ENCODE peak calls at places on chromosomes 12 and 14, in four cellular contexts. One of them, this sample, is unnamed. For H3K4me1, the result is how much of the 10 kb centered on the place peaks cover.

GRCh38 chr12:62581288-62582064 is 114.8 kb downstream of the MON2 start:
- DNase-seq in ovary: no peak
- DNase-seq in heart left ventricle: peak
- DNase-seq in mammary epithelial cell: peak
- DNase-seq in this sample: no peak

GRCh38 chr12:133206390-133206789 is 25.1 kb downstream of the ZNF268 start:
- DNase-seq in heart left ventricle: no peak
- DNase-seq in ovary: no peak
- DNase-seq in mammary epithelial cell: no peak
- DNase-seq in this sample: no peak

GRCh38 chr12:120093592-120094355 is 22.8 kb downstream of the RAB35 start:
- DNase-seq in mammary epithelial cell: no peak
- DNase-seq in ovary: no peak
- DNase-seq in heart left ventricle: no peak
- DNase-seq in this sample: peak

GRCh38 chr12:128928361-128928760 is 75.1 kb downstream of the GLT1D1 start:
- DNase-seq in ovary: no peak
- DNase-seq in heart left ventricle: no peak
- DNase-seq in mammary epithelial cell: no peak
- DNase-seq in this sample: no peak

GRCh38 chr14:28468191-28469151 is 298.1 kb upstream of the FOXG1 start:
- DNase-seq in mammary epithelial cell: peak
- DNase-seq in ovary: no peak
- DNase-seq in heart left ventricle: no peak
- DNase-seq in this sample: no peak

GRCh38 chr12:1908758-1909157 is 9.7 kb downstream of the CACNA2D4 start:
- DNase-seq in mammary epithelial cell: no peak
- DNase-seq in ovary: no peak
- DNase-seq in heart left ventricle: no peak
- DNase-seq in this sample: no peak

GRCh38 chr14:24307575-24308341 is at the start of gene CIDEB:
- DNase-seq in mammary epithelial cell: no peak
- DNase-seq in ovary: peak
- DNase-seq in heart left ventricle: no peak
- DNase-seq in this sample: no peak

GRCh38 chr12:111766608-111767361 is at the start of gene ALDH2:
- DNase-seq in ovary: peak
- DNase-seq in heart left ventricle: peak
- DNase-seq in mammary epithelial cell: no peak
- DNase-seq in this sample: peak

GRCh38 chr12:59620326-59620725 is 24.5 kb downstream of the SLC16A7 start:
- DNase-seq in heart left ventricle: no peak
- DNase-seq in ovary: no peak
- DNase-seq in mammary epithelial cell: no peak
- DNase-seq in this sample: no peak

GRCh38 chr14:106841701-106842100 is 1315.3 kb downstream of the TMEM121 start:
- DNase-seq in mammary epithelial cell: peak
- DNase-seq in ovary: no peak
- DNase-seq in heart left ventricle: no peak
- DNase-seq in this sample: no peak

GRCh38 chr14:100317897-100318808 is 5.0 kb upstream of the SLC25A47 start:
- DNase-seq in mammary epithelial cell: no peak
- DNase-seq in heart left ventricle: peak
- DNase-seq in ovary: peak
- DNase-seq in this sample: peak

GRCh38 chr12:26848156-26848825 is 15.3 kb upstream of the ITPR2 start:
- DNase-seq in ovary: no peak
- DNase-seq in mammary epithelial cell: peak
- DNase-seq in heart left ventricle: no peak
- DNase-seq in this sample: no peak

GRCh38 chr12:6093764-6094163 is 30.7 kb downstream of the VWF start:
- DNase-seq in heart left ventricle: no peak
- DNase-seq in mammary epithelial cell: no peak
- DNase-seq in ovary: no peak
- DNase-seq in this sample: no peak

GRCh38 chr12:10959777-10960176 is 20.7 kb upstream of the TAS2R14 start:
- DNase-seq in mammary epithelial cell: no peak
- DNase-seq in ovary: no peak
- DNase-seq in heart left ventricle: no peak
- DNase-seq in this sample: no peak

GRCh38 chr12:80977356-80977755 is 39.6 kb upstream of the LIN7A start:
- DNase-seq in heart left ventricle: no peak
- DNase-seq in mammary epithelial cell: peak
- DNase-seq in ovary: no peak
- DNase-seq in this sample: no peak

GRCh38 chr14:59398841-59399240 is 66.3 kb downstream of the GPR135 start:
- DNase-seq in heart left ventricle: no peak
- DNase-seq in ovary: no peak
- DNase-seq in mammary epithelial cell: no peak
- DNase-seq in this sample: no peak

GRCh38 chr14:53951661-53952265 is 4.9 kb downstream of the BMP4 start:
- DNase-seq in ovary: peak
- DNase-seq in heart left ventricle: no peak
- DNase-seq in mammary epithelial cell: no peak
- DNase-seq in this sample: peak

GRCh38 chr12:121388421-121388981 is 11.4 kb upstream of the RNF34 start:
- DNase-seq in heart left ventricle: no peak
- DNase-seq in ovary: no peak
- DNase-seq in mammary epithelial cell: peak
- DNase-seq in this sample: no peak

GRCh38 chr12:116838395-116838794 is 42.8 kb downstream of the HRK start:
- DNase-seq in heart left ventricle: no peak
- DNase-seq in mammary epithelial cell: no peak
- DNase-seq in ovary: no peak
- DNase-seq in this sample: no peak

GRCh38 chr12:63982787-63983186 is 138.3 kb downstream of the SRGAP1 start:
- DNase-seq in ovary: no peak
- DNase-seq in mammary epithelial cell: no peak
- DNase-seq in heart left ventricle: no peak
- DNase-seq in this sample: no peak

GRCh38 chr12:5276327-5276880 is 155.5 kb upstream of the NTF3 start:
- DNase-seq in mammary epithelial cell: peak
- DNase-seq in heart left ventricle: no peak
- DNase-seq in ovary: no peak
- DNase-seq in this sample: no peak

GRCh38 chr12:90836689-90837088 is 118.3 kb downstream of the CCER1 start:
- DNase-seq in ovary: no peak
- DNase-seq in heart left ventricle: peak
- DNase-seq in mammary epithelial cell: no peak
- DNase-seq in this sample: no peak

GRCh38 chr12:130286041-130286440 is 51.6 kb upstream of the PIWIL1 start:
- DNase-seq in mammary epithelial cell: no peak
- DNase-seq in ovary: no peak
- DNase-seq in heart left ventricle: no peak
- DNase-seq in this sample: no peak

GRCh38 chr14:79491161-79491560 is 720.1 kb downstream of the DIO2 start:
- DNase-seq in ovary: no peak
- DNase-seq in mammary epithelial cell: no peak
- DNase-seq in heart left ventricle: no peak
- DNase-seq in this sample: no peak

GRCh38 chr12:107650977-107651376 is 34.6 kb upstream of the PWP1 start:
- DNase-seq in ovary: no peak
- DNase-seq in heart left ventricle: no peak
- DNase-seq in mammary epithelial cell: no peak
- DNase-seq in this sample: no peak

GRCh38 chr14:104797112-104798044 is 1.8 kb upstream of the AKT1 start:
- DNase-seq in mammary epithelial cell: no peak
- DNase-seq in ovary: no peak
- DNase-seq in heart left ventricle: peak
- DNase-seq in this sample: no peak

GRCh38 chr12:107660230-107660629 is 25.4 kb upstream of the PWP1 start:
- DNase-seq in heart left ventricle: no peak
- DNase-seq in ovary: no peak
- DNase-seq in mammary epithelial cell: no peak
- DNase-seq in this sample: no peak

GRCh38 chr12:10031318-10031717 is 836 bp downstream of the CLEC9A start:
- DNase-seq in heart left ventricle: no peak
- DNase-seq in ovary: no peak
- DNase-seq in mammary epithelial cell: no peak
- DNase-seq in this sample: no peak

GRCh38 chr12:29691146-29691854 is 92.4 kb downstream of the TMTC1 start:
- DNase-seq in ovary: no peak
- DNase-seq in heart left ventricle: no peak
- DNase-seq in mammary epithelial cell: peak
- DNase-seq in this sample: no peak

GRCh38 chr14:104818714-104819161 is 17.8 kb downstream of the ZBTB42 start:
- DNase-seq in mammary epithelial cell: no peak
- DNase-seq in heart left ventricle: peak
- DNase-seq in ovary: peak
- DNase-seq in this sample: no peak

GRCh38 chr12:51895378-51896135 is 7.7 kb downstream of the ANKRD33 start:
- DNase-seq in mammary epithelial cell: no peak
- DNase-seq in heart left ventricle: no peak
- DNase-seq in ovary: no peak
- DNase-seq in this sample: no peak

GRCh38 chr12:3882896-3883564 is 9.8 kb upstream of the PARP11 start:
- DNase-seq in ovary: no peak
- DNase-seq in heart left ventricle: no peak
- DNase-seq in mammary epithelial cell: peak
- DNase-seq in this sample: no peak

GRCh38 chr12:129696952-129697351 is 206.9 kb downstream of the TMEM132D start:
- DNase-seq in mammary epithelial cell: no peak
- DNase-seq in ovary: no peak
- DNase-seq in heart left ventricle: no peak
- DNase-seq in this sample: no peak

GRCh38 chr12:91818236-91819131 is 327.2 kb downstream of the BTG1 start:
- DNase-seq in heart left ventricle: no peak
- DNase-seq in mammary epithelial cell: peak
- DNase-seq in ovary: no peak
- DNase-seq in this sample: no peak

GRCh38 chr12:116265361-116266128 is 11.9 kb downstream of the MED13L start:
- DNase-seq in ovary: no peak
- DNase-seq in heart left ventricle: no peak
- DNase-seq in mammary epithelial cell: no peak
- DNase-seq in this sample: no peak

GRCh38 chr14:104115691-104116543 is 22.5 kb upstream of the KIF26A start:
- DNase-seq in heart left ventricle: no peak
- DNase-seq in ovary: peak
- DNase-seq in mammary epithelial cell: no peak
- DNase-seq in this sample: peak

GRCh38 chr12:75690556-75690955 is 179.1 kb upstream of the KRR1 start:
- DNase-seq in ovary: no peak
- DNase-seq in heart left ventricle: no peak
- DNase-seq in mammary epithelial cell: peak
- DNase-seq in this sample: no peak

GRCh38 chr12:109387425-109388166 is 39.9 kb downstream of the MYO1H start:
- DNase-seq in mammary epithelial cell: peak
- DNase-seq in heart left ventricle: no peak
- DNase-seq in ovary: no peak
- DNase-seq in this sample: no peak

DNA sequence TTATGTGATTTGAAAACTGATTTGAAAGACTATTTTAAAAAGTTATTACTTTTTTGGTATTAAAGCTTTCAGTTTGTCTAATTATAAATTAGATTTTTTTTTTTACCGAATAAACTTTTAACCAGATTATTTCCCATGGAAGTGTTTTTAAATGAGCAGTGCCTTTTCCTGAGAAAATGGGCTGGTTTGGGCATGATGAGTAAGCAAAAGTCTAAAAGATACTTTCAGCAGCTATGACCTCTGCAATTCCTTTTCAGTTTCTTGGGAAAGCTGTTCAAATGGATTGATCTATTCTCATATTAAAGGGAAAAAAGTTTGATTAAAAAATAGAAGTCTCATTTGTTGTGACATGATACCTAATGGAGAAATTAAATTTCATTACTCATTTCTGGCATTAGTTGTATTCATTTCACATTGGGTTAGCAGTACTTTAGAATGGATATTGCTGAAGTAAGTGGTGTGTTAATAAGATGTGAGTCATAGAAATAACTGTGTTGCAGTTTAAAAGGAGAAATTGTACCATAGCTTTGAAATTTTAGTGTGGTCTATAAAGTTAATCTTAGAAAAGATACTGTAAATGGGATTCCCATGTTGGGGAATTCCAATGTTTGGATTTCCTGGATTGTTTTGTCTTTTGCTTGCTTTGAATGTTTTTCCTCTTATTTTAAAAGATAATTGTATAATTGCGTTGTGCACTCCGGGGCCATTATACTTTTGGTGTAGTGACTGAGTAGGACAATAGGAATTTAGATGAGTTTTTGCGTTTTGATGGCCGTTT is 21.0 kb downstream of the KTN1 start:
- DNase-seq in mammary epithelial cell: peak
- DNase-seq in heart left ventricle: no peak
- DNase-seq in ovary: no peak
- DNase-seq in this sample: no peak
- H3K4me1 ChIP-seq in mammary epithelial cell: under half
- H3K4me1 ChIP-seq in heart left ventricle: under half
- H3K4me1 ChIP-seq in ovary: under half
- H3K4me1 ChIP-seq in this sample: under half

DNA sequence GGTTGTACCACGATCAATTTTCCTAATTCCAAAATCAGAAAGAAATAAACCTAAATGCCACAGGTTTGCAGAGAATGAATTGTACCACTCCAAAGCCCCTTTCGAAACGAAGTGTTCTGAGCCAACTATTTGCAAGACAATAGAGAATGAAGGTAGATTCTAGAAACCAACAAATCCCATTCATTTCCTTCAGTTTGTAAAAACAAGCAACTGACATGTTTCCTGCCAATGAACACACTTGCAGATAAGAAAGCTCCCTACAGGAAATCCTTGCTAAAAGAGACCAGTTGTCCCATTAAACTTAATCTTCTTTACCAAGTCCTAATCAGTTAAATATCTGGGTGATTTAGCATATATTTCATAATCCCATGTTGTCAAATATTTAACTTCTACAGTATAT is 198.4 kb upstream of the FOXN3 start:
- DNase-seq in mammary epithelial cell: no peak
- DNase-seq in ovary: no peak
- DNase-seq in heart left ventricle: no peak
- DNase-seq in this sample: no peak
- H3K4me1 ChIP-seq in mammary epithelial cell: under half
- H3K4me1 ChIP-seq in ovary: under half
- H3K4me1 ChIP-seq in heart left ventricle: under half
- H3K4me1 ChIP-seq in this sample: under half

GRCh38 chr14:55105991-55106390 is 23.1 kb upstream of the LGALS3 start:
- DNase-seq in mammary epithelial cell: no peak
- DNase-seq in ovary: no peak
- DNase-seq in heart left ventricle: no peak
- DNase-seq in this sample: no peak
- H3K4me1 ChIP-seq in mammary epithelial cell: under half
- H3K4me1 ChIP-seq in ovary: under half
- H3K4me1 ChIP-seq in heart left ventricle: under half
- H3K4me1 ChIP-seq in this sample: under half

GRCh38 chr14:76950043-76951020 is 78.2 kb downstream of the IRF2BPL start:
- DNase-seq in ovary: no peak
- DNase-seq in mammary epithelial cell: no peak
- DNase-seq in heart left ventricle: no peak
- DNase-seq in this sample: no peak

GRCh38 chr14:76948976-76949375 is 79.5 kb downstream of the IRF2BPL start:
- DNase-seq in ovary: no peak
- DNase-seq in mammary epithelial cell: no peak
- DNase-seq in heart left ventricle: no peak
- DNase-seq in this sample: no peak

GRCh38 chr14:76953196-76953945 is 75.1 kb downstream of the IRF2BPL start:
- DNase-seq in heart left ventricle: peak
- DNase-seq in mammary epithelial cell: peak
- DNase-seq in ovary: peak
- DNase-seq in this sample: peak

GRCh38 chr14:76948213-76948947 is 80.1 kb downstream of the IRF2BPL start:
- DNase-seq in mammary epithelial cell: no peak
- DNase-seq in ovary: no peak
- DNase-seq in heart left ventricle: no peak
- DNase-seq in this sample: peak

GRCh38 chr14:76951149-76951548 is 77.4 kb downstream of the IRF2BPL start:
- DNase-seq in mammary epithelial cell: no peak
- DNase-seq in heart left ventricle: no peak
- DNase-seq in ovary: no peak
- DNase-seq in this sample: no peak
- H3K4me1 ChIP-seq in mammary epithelial cell: half or more
- H3K4me1 ChIP-seq in heart left ventricle: under half
- H3K4me1 ChIP-seq in ovary: under half
- H3K4me1 ChIP-seq in this sample: half or more

This sample was measured in kidney.